ENCODE peak calls at places on chromosomes 13 and 19, in nine cellular contexts. G is pancreas, K is heart right ventricle, N is PC-9, J is heart left ventricle, M is cardiac muscle cell, Z is AG09309, P is endodermal cell, E is dorsolateral prefrontal cortex. X is an unnamed sample.
A peak's percentile ranks its signal among the peaks of the same experiment; 100 is the strongest.

GRCh38 chr13:40668335-40668734 is 1.9 kb upstream of the FOXO1 start:
- DNase-seq in G (no peak), K (peak; percentile 42), N (no peak), J (peak; percentile 55), M (no peak), Z (no peak), P (peak; percentile 73), E (no peak), X (peak; percentile 43)

GRCh38 chr19:34733266-34733825 is 697 bp upstream of the ZNF181 start:
- DNase-seq in G (no peak), K (peak; percentile 69), N (no peak), J (peak; percentile 64), M (peak; percentile 78), Z (no peak), P (no peak), E (no peak), X (no peak)

GRCh38 chr19:17716309-17716929 is 2.9 kb upstream of the MAP1S start:
- DNase-seq in G (no peak), K (no peak), N (no peak), J (no peak), M (no peak), Z (no peak), P (no peak), E (no peak), X (no peak)

GRCh38 chr13:21113851-21114306 is 52.5 kb upstream of the LATS2 start:
- DNase-seq in G (no peak), K (no peak), N (no peak), J (no peak), M (no peak), Z (no peak), P (no peak), E (no peak), X (no peak)

GRCh38 chr19:33404916-33405315 is 31.4 kb downstream of the CEBPG start:
- DNase-seq in G (no peak), K (no peak), N (no peak), J (no peak), M (no peak), Z (no peak), P (no peak), E (peak; percentile 16), X (no peak)

GRCh38 chr19:45276284-45276687 is 25.2 kb downstream of the MARK4 start:
- DNase-seq in G (no peak), K (no peak), N (no peak), J (no peak), M (peak; percentile 17), Z (no peak), P (no peak), E (no peak), X (no peak)

GRCh38 chr13:111354789-111355188 is 34.3 kb downstream of the TEX29 start:
- DNase-seq in G (no peak), K (no peak), N (no peak), J (no peak), M (no peak), Z (no peak), P (no peak), E (no peak), X (no peak)

GRCh38 chr13:82747948-82748347 is 1134.3 kb downstream of the SLITRK1 start:
- DNase-seq in G (no peak), K (no peak), N (no peak), J (no peak), M (no peak), Z (peak; percentile 48), P (no peak), E (no peak), X (peak; percentile 67)

GRCh38 chr19:1247747-1248453 is 483 bp upstream of the MIDN start:
- DNase-seq in G (peak; percentile 77), K (peak; percentile 86), N (peak; percentile 78), J (peak; percentile 90), M (no peak), Z (no peak), P (peak; percentile 87), E (no peak), X (peak; percentile 51)

DNA sequence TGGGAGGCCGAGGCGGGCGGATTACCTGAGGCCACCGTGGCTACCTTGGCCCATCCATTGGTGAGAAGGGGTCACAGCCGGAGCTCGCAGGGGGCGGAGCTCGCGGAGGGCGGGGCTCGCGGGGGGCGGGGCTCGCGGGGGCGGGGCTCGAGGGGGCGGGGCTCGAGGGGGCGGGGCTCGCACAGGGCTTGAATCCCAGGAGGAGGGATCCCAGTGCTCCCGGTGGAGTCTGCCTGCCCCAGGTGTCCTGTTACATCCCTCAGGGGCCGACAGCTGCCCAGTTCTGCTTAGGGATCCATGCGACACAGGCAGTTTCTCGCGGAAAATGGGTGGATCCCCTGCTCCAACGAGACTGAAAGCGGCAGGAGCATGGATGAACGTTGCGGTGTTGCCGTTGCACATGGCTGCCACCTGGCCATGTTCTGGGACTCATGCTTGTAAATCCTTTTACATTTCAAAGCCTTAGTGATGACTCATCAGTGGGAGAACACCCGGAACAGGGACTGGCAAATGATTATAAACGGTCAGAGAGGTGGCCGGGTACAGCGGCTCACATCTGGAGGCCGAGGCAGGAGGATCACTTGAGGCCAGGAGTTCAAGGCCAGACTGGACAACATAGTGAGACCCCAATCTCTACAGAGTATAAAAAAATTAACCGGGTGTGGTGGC is 25.1 kb downstream of the TMPRSS9 start:
- DNase-seq in G (peak; percentile 28), K (no peak), N (peak; percentile 54), J (no peak), M (peak; percentile 49), Z (peak; percentile 52), P (peak; percentile 93), E (no peak), X (peak; percentile 63)
- TF ChIP-seq CTCF in G (no peak), K (no peak), N (no peak), J (no peak), M (no peak), Z (no peak), P (no peak), E (no peak), X (no peak)

GRCh38 chr19:4806384-4806783 is 14.8 kb downstream of the FEM1A start:
- DNase-seq in G (no peak), K (no peak), N (no peak), J (no peak), M (no peak), Z (no peak), P (no peak), E (no peak), X (no peak)
- H3K4me3 ChIP-seq in G (no peak overlapping the region), K (no peak overlapping the region), N (no peak overlapping the region), J (no peak overlapping the region), M (no peak overlapping the region), Z (no peak overlapping the region), P (no peak overlapping the region), E (no peak overlapping the region), X (no peak overlapping the region)

GRCh38 chr13:36453518-36453917 is 21.2 kb downstream of the CCNA1 start:
- DNase-seq in G (no peak), K (no peak), N (no peak), J (no peak), M (peak; percentile 34), Z (peak; percentile 2), P (no peak), E (no peak), X (peak; percentile 48)
- TF ChIP-seq CTCF in G (no peak), K (peak; percentile 58), N (peak; percentile 29), J (peak; percentile 32), M (peak; percentile 41), Z (peak; percentile 38), P (peak; percentile 71), E (peak; percentile 62), X (peak; percentile 44)

GRCh38 chr13:41720839-41721561 is 239.9 kb downstream of the VWA8 start:
- DNase-seq in G (no peak), K (no peak), N (no peak), J (no peak), M (no peak), Z (no peak), P (no peak), E (no peak), X (no peak)

GRCh38 chr13:41722684-41723083 is 238.2 kb downstream of the VWA8 start:
- DNase-seq in G (no peak), K (no peak), N (no peak), J (no peak), M (no peak), Z (no peak), P (no peak), E (no peak), X (no peak)

GRCh38 chr13:41723136-41723535 is 237.8 kb downstream of the VWA8 start:
- DNase-seq in G (no peak), K (no peak), N (no peak), J (no peak), M (no peak), Z (no peak), P (no peak), E (no peak), X (no peak)
- H3K4me3 ChIP-seq in G (no peak overlapping the region), K (no peak overlapping the region), N (no peak overlapping the region), J (no peak overlapping the region), M (no peak overlapping the region), Z (no peak overlapping the region), P (no peak overlapping the region), E (no peak overlapping the region), X (no peak overlapping the region)

GRCh38 chr13:45441633-45442032 is 23.1 kb upstream of the COG3 start:
- DNase-seq in G (no peak), K (no peak), N (no peak), J (no peak), M (no peak), Z (no peak), P (no peak), E (no peak), X (peak; percentile 3)
- TF ChIP-seq CTCF in G (no peak), K (peak; percentile 35), N (peak; percentile 29), J (no peak), M (peak; percentile 12), Z (peak; percentile 35), P (peak; percentile 50), E (no peak), X (peak; percentile 32)

GRCh38 chr19:3656073-3656746 is 29.6 kb upstream of the CACTIN start:
- DNase-seq in G (no peak), K (no peak), N (no peak), J (no peak), M (no peak), Z (no peak), P (no peak), E (no peak), X (no peak)
- H3K4me3 ChIP-seq in G (no peak overlapping the region), K (no peak overlapping the region), N (no peak overlapping the region), J (no peak overlapping the region), M (no peak overlapping the region), Z (no peak overlapping the region), P (no peak overlapping the region), E (no peak overlapping the region), X (no peak overlapping the region)

GRCh38 chr13:98761126-98761978 is 8.9 kb upstream of the SLC15A1 start:
- DNase-seq in G (no peak), K (no peak), N (no peak), J (no peak), M (no peak), Z (peak; percentile 45), P (no peak), E (no peak), X (peak; percentile 70)
- TF ChIP-seq CTCF in G (no peak), K (no peak), N (no peak), J (no peak), M (peak; percentile 22), Z (peak; percentile 5), P (no peak), E (no peak), X (peak; percentile 13)

X was measured in fibroblast of the aortic adventitia.